ENCODE peak calls at places on chromosome 2, in ten cellular contexts. P is fibroblast of the aortic adventitia; A is H1; G is DND-41; D is upper lobe of right lung; H is CD4-positive, alpha-beta T cell; Q is mesothelial cell of epicardium; K is cardiac fibroblast; N is epithelial cell of esophagus; Z is chondrocyte. J is an unnamed sample.

GRCh38 chr2:88950010-88950409 is 258.5 kb downstream of the RPIA start:
- DNase-seq in Z (no peak), H (no peak), N (peak), P (peak), A (no peak), Q (no peak), K (peak), G (no peak), D (no peak), J (no peak)

GRCh38 chr2:132588576-132588975 is 81.4 kb downstream of the LYPD1 start:
- DNase-seq in A (no peak), Q (no peak), N (no peak), K (no peak), H (no peak), D (no peak), P (no peak), G (no peak), Z (no peak), J (no peak)

GRCh38 chr2:151292546-151292945 is 3.1 kb upstream of the NMI start:
- DNase-seq in A (no peak), D (no peak), H (no peak), G (no peak), Z (no peak), P (no peak), K (peak), Q (no peak), N (no peak), J (no peak)

GRCh38 chr2:241177526-241177925 is 11.0 kb upstream of the ANO7 start:
- DNase-seq in N (no peak), H (no peak), A (no peak), G (no peak), Z (peak), D (no peak), P (no peak), Q (no peak), K (no peak), J (no peak)

GRCh38 chr2:176518823-176519222 is 249.6 kb downstream of the MTX2 start:
- DNase-seq in A (no peak), Z (no peak), K (peak), P (no peak), N (no peak), D (no peak), G (no peak), Q (no peak), H (no peak), J (no peak)

GRCh38 chr2:106944220-106944619 is 58.3 kb upstream of the ST6GAL2 start:
- DNase-seq in G (no peak), H (no peak), Z (no peak), A (no peak), K (peak), Q (no peak), N (no peak), P (peak), D (no peak), J (no peak)

GRCh38 chr2:177332041-177332991 is 60.3 kb upstream of the AGPS start:
- DNase-seq in G (peak), K (peak), P (peak), Z (no peak), D (no peak), H (peak), Q (peak), N (peak), A (no peak), J (no peak)

GRCh38 chr2:39266139-39266805 is 22.5 kb upstream of the CDKL4 start:
- DNase-seq in G (no peak), H (no peak), D (no peak), A (no peak), Q (no peak), K (no peak), N (peak), P (no peak), Z (no peak), J (no peak)

GRCh38 chr2:60644942-60645341 is 91.5 kb upstream of the BCL11A start:
- DNase-seq in G (no peak), Z (no peak), H (no peak), D (no peak), A (no peak), P (no peak), N (no peak), K (no peak), Q (no peak), J (no peak)

GRCh38 chr2:97724073-97724410 is 10.7 kb downstream of the ZAP70 start:
- DNase-seq in Z (peak), A (no peak), K (no peak), D (peak), G (no peak), N (no peak), P (no peak), Q (no peak), H (no peak), J (no peak)

GRCh38 chr2:231134910-231135650 is 10.2 kb upstream of the HTR2B start:
- DNase-seq in N (no peak), D (no peak), Q (no peak), A (no peak), K (no peak), H (no peak), G (no peak), Z (no peak), P (no peak), J (no peak)

GRCh38 chr2:108988796-108989713 is at the start of gene EDAR:
- DNase-seq in H (peak), Q (peak), N (peak), P (no peak), A (peak), D (peak), Z (no peak), K (peak), G (peak), J (no peak)

GRCh38 chr2:163198007-163198406 is 359.4 kb upstream of the KCNH7 start:
- DNase-seq in N (peak), H (no peak), G (no peak), K (no peak), A (no peak), P (no peak), D (no peak), Q (no peak), Z (no peak), J (no peak)

GRCh38 chr2:210167227-210167626 is 4.0 kb downstream of the KANSL1L start:
- DNase-seq in D (no peak), H (no peak), N (no peak), A (no peak), Z (no peak), P (peak), Q (no peak), G (no peak), K (peak), J (no peak)

GRCh38 chr2:47818777-47819176 is 35.8 kb downstream of the MSH6 start:
- DNase-seq in G (no peak), Q (no peak), P (no peak), H (no peak), Z (no peak), A (no peak), D (no peak), N (no peak), K (no peak), J (no peak)

GRCh38 chr2:31197166-31197565 is 20.1 kb downstream of the CAPN14 start:
- DNase-seq in Q (no peak), H (no peak), N (peak), D (no peak), P (no peak), G (no peak), Z (no peak), A (no peak), K (no peak), J (no peak)

GRCh38 chr2:231187736-231188505 is 10.5 kb upstream of the ARMC9 start:
- DNase-seq in G (no peak), D (no peak), K (peak), A (no peak), P (peak), H (no peak), Q (no peak), N (no peak), Z (no peak), J (no peak)

GRCh38 chr2:212013656-212014055 is 524.9 kb downstream of the ERBB4 start:
- DNase-seq in N (peak), P (peak), D (no peak), Z (no peak), Q (no peak), H (no peak), K (no peak), A (no peak), G (no peak), J (no peak)

GRCh38 chr2:161257123-161257952 is 50.9 kb upstream of the PSMD14 start:
- DNase-seq in H (no peak), A (no peak), D (no peak), Z (no peak), G (no peak), Q (no peak), P (no peak), N (no peak), K (no peak), J (no peak)

GRCh38 chr2:69977208-69977607 is 15.8 kb upstream of the ASPRV1 start:
- DNase-seq in H (no peak), Z (no peak), D (no peak), G (no peak), P (no peak), N (no peak), Q (no peak), K (no peak), A (no peak), J (no peak)

GRCh38 chr2:181698230-181698629 is 17.9 kb upstream of the NEUROD1 start:
- DNase-seq in Z (no peak), A (no peak), G (no peak), N (no peak), Q (no peak), H (no peak), P (no peak), D (no peak), K (no peak), J (no peak)

DNA sequence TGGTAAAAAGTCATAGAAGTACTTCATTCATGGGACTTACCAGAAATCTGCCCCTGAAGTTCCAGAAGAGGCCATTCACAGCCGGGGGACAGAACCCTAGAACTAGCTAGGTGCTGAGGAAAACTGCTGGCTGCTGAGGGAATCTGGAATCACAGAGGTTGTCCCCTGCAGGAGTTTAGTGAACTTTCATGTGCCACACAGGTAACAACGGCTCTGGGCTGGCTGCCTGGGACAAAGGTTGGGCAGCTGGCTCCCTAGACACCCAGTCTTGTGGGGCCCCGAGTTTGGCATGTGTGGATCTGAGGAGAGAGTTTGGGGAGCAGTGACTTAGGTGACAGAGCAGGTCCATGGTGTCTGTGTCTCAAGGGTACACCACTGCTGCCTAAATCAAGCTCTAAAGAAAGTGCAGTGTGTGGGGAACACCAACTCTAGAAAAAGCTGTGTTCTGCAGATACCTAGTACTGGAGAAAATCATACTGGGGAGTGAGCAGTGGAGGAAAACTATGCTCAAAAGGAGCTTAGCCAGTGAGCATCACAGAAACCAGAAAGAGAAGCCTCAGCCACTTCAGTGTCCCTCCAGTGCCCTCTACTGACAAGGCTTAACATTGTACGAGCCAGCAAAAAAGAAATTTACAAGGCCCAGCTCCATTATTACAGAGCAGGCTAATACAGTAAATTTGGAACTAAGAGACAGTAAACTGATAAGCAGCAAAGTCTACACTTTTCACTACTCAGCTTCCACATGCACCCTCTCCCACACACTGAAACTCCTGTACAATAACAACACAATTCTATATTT is 15.2 kb downstream of the GALNT3 start:
- DNase-seq in Q (no peak), H (no peak), Z (no peak), K (peak), D (no peak), P (peak), G (peak), A (no peak), N (no peak), J (no peak)
- TF ChIP-seq CTCF in Q (no peak), H (no peak), Z (peak), K (peak), D (peak), P (peak), G (peak), A (peak), N (peak), J (no peak)

GRCh38 chr2:84492571-84492970 is 23.7 kb upstream of the DNAH6 start:
- DNase-seq in D (no peak), G (no peak), N (no peak), A (no peak), Q (no peak), P (peak), H (no peak), K (no peak), Z (no peak), J (no peak)
- TF ChIP-seq CTCF in D (no peak), G (peak), N (no peak), A (no peak), Q (no peak), P (peak), H (no peak), K (no peak), Z (peak), J (no peak)

GRCh38 chr2:75609334-75609689 is 37.3 kb upstream of the MRPL19 start:
- DNase-seq in H (no peak), A (no peak), G (no peak), D (no peak), K (no peak), Z (no peak), P (no peak), N (no peak), Q (no peak), J (no peak)
- TF ChIP-seq CTCF in H (peak), A (no peak), G (no peak), D (no peak), K (no peak), Z (peak), P (no peak), N (no peak), Q (peak), J (peak)

DNA sequence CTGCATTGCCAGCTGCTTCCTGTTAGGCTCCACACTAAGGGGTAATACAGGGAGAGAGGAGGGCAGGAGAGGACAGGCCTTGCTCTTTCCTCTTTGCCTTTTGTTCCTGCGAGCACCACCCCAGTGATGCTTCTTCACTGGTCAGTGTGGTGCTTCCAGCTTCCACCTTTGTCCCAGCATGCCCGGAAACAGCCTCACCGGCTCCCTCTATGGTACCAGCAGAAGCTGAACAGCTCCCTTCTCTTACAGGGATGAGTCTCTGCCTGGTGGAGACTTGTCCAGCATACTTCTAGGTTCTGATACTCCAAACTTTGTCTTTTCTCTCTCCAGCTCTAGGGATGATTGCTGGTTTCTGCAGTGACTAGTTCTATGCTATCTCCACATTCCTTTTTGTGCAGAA is 413.3 kb downstream of the TSN start:
- DNase-seq in H (no peak), Z (no peak), P (no peak), Q (no peak), N (no peak), K (no peak), A (peak), D (no peak), G (no peak), J (no peak)
- TF ChIP-seq CTCF in H (no peak), Z (peak), P (no peak), Q (no peak), N (no peak), K (peak), A (peak), D (no peak), G (no peak), J (no peak)

GRCh38 chr2:238593678-238594077 is 167.0 kb downstream of the ASB1 start:
- DNase-seq in G (no peak), K (no peak), P (no peak), Z (no peak), N (no peak), A (no peak), D (no peak), Q (no peak), H (no peak), J (no peak)
- TF ChIP-seq CTCF in G (no peak), K (no peak), P (no peak), Z (no peak), N (no peak), A (no peak), D (no peak), Q (no peak), H (no peak), J (no peak)